ENCODE peak calls at places on chromosomes 11 and 22, in four cellular contexts. G is upper lobe of right lung; F is activated CD4-positive, alpha-beta T cell treated with anti-CD3 and anti-CD28 coated beads, Interleukin-2, amount 50 U/mL, for 1 hour; W is NCI-H510A. Z is an unnamed sample.

GRCh38 chr11:62909107-62909894 is 11.9 kb downstream of the CHRM1 start:
- DNase-seq in F (no peak), G (peak), W (peak), Z (no peak)

GRCh38 chr11:8867035-8867434 is 44.0 kb upstream of the AKIP1 start:
- DNase-seq in G (no peak), F (no peak), W (no peak), Z (no peak)

GRCh38 chr11:18455686-18456372 is at the start of gene LDHAL6A:
- DNase-seq in W (no peak), G (no peak), F (no peak), Z (no peak)

GRCh38 chr22:32761251-32761903 is 40.1 kb upstream of the TIMP3 start:
- DNase-seq in F (no peak), G (no peak), W (no peak), Z (no peak)

GRCh38 chr11:61495801-61496601 is 12.5 kb upstream of the LRRC10B start:
- DNase-seq in G (no peak), W (peak), F (no peak), Z (peak)

GRCh38 chr11:124837491-124837856 is 27.8 kb upstream of the ROBO3 start:
- DNase-seq in G (no peak), F (no peak), W (no peak), Z (no peak)

GRCh38 chr11:61777234-61778090 is 14.9 kb downstream of the TMEM258 start:
- DNase-seq in W (no peak), G (no peak), F (peak), Z (no peak)

GRCh38 chr11:120814531-120815259 is 209.2 kb upstream of the TBCEL start:
- DNase-seq in W (no peak), F (no peak), G (no peak), Z (no peak)

GRCh38 chr22:39808087-39808486 is 85.5 kb downstream of the ENTHD1 start:
- DNase-seq in G (no peak), F (peak), W (no peak), Z (no peak)

GRCh38 chr22:39341179-39341578 is 8.6 kb upstream of the SYNGR1 start:
- DNase-seq in G (no peak), F (no peak), W (no peak), Z (no peak)

GRCh38 chr11:19646308-19646707 is 66.3 kb upstream of the NAV2 start:
- DNase-seq in F (no peak), W (no peak), G (no peak), Z (no peak)

GRCh38 chr22:20615021-20615420 is 107.6 kb downstream of the MED15 start:
- DNase-seq in F (no peak), W (no peak), G (no peak), Z (no peak)

Z was measured in RWPE2.